ENCODE peak calls at places on chromosomes 1 and 21, in seven cellular contexts. F, G, P, K, Y, A and N are unnamed samples.
A peak's percentile ranks its signal among the peaks of the same experiment; 100 is the strongest.

GRCh38 chr1:52502789-52503188 is 50.1 kb downstream of the TUT4 start:
- DNase-seq in F (no peak), G (no peak), P (peak; percentile 2), K (no peak), Y (no peak), A (no peak), N (no peak)

GRCh38 chr1:246683521-246683920 is 40.7 kb upstream of the SCCPDH start:
- DNase-seq in F (no peak), G (no peak), P (no peak), K (no peak), Y (no peak), A (no peak), N (no peak)

GRCh38 chr1:205585835-205586785 is 45.7 kb downstream of the ELK4 start:
- DNase-seq in F (no peak), G (no peak), P (no peak), K (no peak), Y (no peak), A (no peak), N (no peak)

GRCh38 chr1:155192346-155193274 is 15.1 kb downstream of the THBS3 start:
- DNase-seq in F (peak; percentile 24), G (peak; percentile 51), P (no peak), K (no peak), Y (no peak), A (no peak), N (no peak)

GRCh38 chr1:14320518-14320917 is 278.0 kb upstream of the KAZN start:
- DNase-seq in F (no peak), G (no peak), P (peak; percentile 17), K (peak; percentile 9), Y (peak; percentile 78), A (no peak), N (peak; percentile 85)

GRCh38 chr1:186304982-186305949 is 69.8 kb downstream of the TPR start:
- DNase-seq in F (no peak), G (no peak), P (peak; percentile 56), K (no peak), Y (peak; percentile 33), A (no peak), N (peak; percentile 10)

GRCh38 chr1:177173976-177174375 is 3.2 kb downstream of the BRINP2 start:
- DNase-seq in F (no peak), G (no peak), P (no peak), K (no peak), Y (no peak), A (no peak), N (no peak)

GRCh38 chr1:13851726-13852125 is 151.7 kb downstream of the PRDM2 start:
- DNase-seq in F (no peak), G (no peak), P (no peak), K (no peak), Y (no peak), A (no peak), N (no peak)

GRCh38 chr1:99264201-99265021 is at the start of gene PLPPR4:
- DNase-seq in F (no peak), G (no peak), P (peak; percentile 36), K (no peak), Y (peak; percentile 11), A (no peak), N (no peak)

GRCh38 chr1:109397451-109398342 is at the start of gene SORT1:
- DNase-seq in F (peak; percentile 31), G (peak; percentile 75), P (peak; percentile 76), K (peak; percentile 58), Y (peak; percentile 84), A (peak; percentile 43), N (no peak)

GRCh38 chr1:6634278-6635052 is 9.8 kb downstream of the THAP3 start:
- DNase-seq in F (peak; percentile 43), G (no peak), P (peak; percentile 62), K (no peak), Y (peak; percentile 57), A (no peak), N (no peak)

GRCh38 chr1:27634166-27634981 is 611 bp downstream of the FGR start:
- DNase-seq in F (peak; percentile 37), G (no peak), P (no peak), K (no peak), Y (peak; percentile 14), A (no peak), N (no peak)

GRCh38 chr21:37631319-37632117 is 264.9 kb downstream of the DYRK1A start:
- DNase-seq in F (no peak), G (peak; percentile 45), P (peak; percentile 95), K (peak; percentile 18), Y (no peak), A (no peak), N (peak; percentile 89)

GRCh38 chr1:150567717-150568561 is 11.5 kb downstream of the MCL1 start:
- DNase-seq in F (peak; percentile 58), G (peak; percentile 98), P (peak; percentile 99), K (peak; percentile 97), Y (peak; percentile 99), A (peak; percentile 87), N (peak; percentile 96)
- TF ChIP-seq CTCF in F (no peak), G (no peak), P (no peak), K (no peak), Y (no peak), A (no peak), N (peak; percentile 29)

GRCh38 chr1:178513278-178513983 is 522 bp downstream of the TEX35 start:
- DNase-seq in F (no peak), G (no peak), P (peak; percentile 27), K (no peak), Y (peak; percentile 78), A (no peak), N (no peak)
- TF ChIP-seq CTCF in F (no peak), G (no peak), P (no peak), K (no peak), Y (no peak), A (no peak), N (peak; percentile 44)

GRCh38 chr1:10324627-10325026 is 74.2 kb upstream of the PGD start:
- DNase-seq in F (peak; percentile 6), G (no peak), P (no peak), K (no peak), Y (no peak), A (no peak), N (no peak)

GRCh38 chr1:10325521-10325920 is 73.3 kb upstream of the PGD start:
- DNase-seq in F (no peak), G (no peak), P (no peak), K (no peak), Y (no peak), A (no peak), N (no peak)

GRCh38 chr1:10319750-10320149 is 79.1 kb upstream of the PGD start:
- DNase-seq in F (no peak), G (no peak), P (no peak), K (no peak), Y (no peak), A (no peak), N (no peak)

GRCh38 chr1:10320336-10320735 is 78.5 kb upstream of the PGD start:
- DNase-seq in F (no peak), G (no peak), P (no peak), K (no peak), Y (no peak), A (no peak), N (no peak)

GRCh38 chr1:10322821-10323220 is 76.0 kb upstream of the PGD start:
- DNase-seq in F (no peak), G (no peak), P (no peak), K (no peak), Y (no peak), A (no peak), N (no peak)
- TF ChIP-seq CTCF in F (no peak), G (no peak), P (no peak), K (no peak), Y (no peak), A (no peak), N (no peak)

DNA sequence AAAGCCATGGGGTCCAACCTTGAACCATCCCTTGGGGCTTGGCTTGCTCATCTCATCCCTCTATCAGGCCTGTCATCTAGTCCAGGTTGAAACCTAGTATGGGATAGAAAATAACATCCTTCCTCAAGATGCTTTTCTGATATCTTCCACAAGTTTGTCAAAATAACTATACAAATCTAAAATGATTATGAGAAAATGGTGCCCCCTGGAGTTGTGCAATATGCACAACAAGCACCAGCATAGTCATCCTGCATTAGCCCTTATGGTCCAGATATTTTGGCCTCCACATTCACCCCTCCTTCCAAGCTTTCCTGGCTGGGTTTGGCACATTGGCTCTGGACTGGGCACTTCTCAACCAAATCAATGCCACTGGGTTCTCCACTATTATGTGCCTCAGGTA is 101.2 kb downstream of the TBX19 start:
- DNase-seq in F (no peak), G (no peak), P (no peak), K (no peak), Y (no peak), A (no peak), N (no peak)
- TF ChIP-seq CTCF in F (no peak), G (no peak), P (no peak), K (no peak), Y (no peak), A (no peak), N (peak; percentile 23)

DNA sequence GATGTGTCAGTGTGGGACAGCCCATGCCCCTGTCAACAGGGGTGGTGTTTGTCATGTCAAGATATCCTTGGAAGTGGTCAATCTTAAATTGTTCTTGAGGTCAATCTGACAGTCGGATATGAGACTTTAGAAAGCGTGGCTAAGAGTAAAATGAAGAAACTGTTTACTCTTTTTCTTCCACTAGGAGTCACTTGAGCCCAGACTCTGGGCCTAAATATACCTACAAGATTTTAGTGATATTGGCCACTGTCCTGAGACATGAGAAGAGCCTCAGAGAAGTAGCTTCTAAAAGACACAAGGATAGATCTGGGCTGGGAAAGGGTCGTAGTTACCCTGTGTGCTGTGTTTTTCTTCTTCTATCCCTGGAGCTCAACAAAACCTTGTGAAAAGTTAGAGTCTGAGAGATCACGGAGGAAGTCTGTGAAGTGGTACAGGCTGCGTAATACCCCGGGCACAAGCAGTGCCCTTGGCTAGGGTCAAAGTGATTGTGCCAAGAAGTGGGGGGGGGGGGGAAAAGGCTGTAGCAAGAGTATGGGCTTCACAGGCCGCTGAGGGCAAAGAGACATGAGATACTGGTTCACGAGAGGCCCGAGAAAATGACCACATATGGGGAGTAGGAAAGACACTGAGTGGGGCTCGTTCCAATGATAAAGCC is 355.2 kb upstream of the GREM2 start:
- DNase-seq in F (no peak), G (no peak), P (no peak), K (no peak), Y (no peak), A (no peak), N (no peak)
- TF ChIP-seq CTCF in F (no peak), G (no peak), P (no peak), K (peak; percentile 17), Y (peak; percentile 39), A (peak; percentile 22), N (no peak)

GRCh38 chr1:204072951-204073836 is at the start of gene SOX13:
- DNase-seq in F (no peak), G (peak; percentile 63), P (peak; percentile 91), K (peak; percentile 54), Y (peak; percentile 94), A (no peak), N (peak; percentile 85)
- TF ChIP-seq CTCF in F (no peak), G (peak; percentile 48), P (peak; percentile 23), K (peak; percentile 34), Y (peak; percentile 38), A (no peak), N (peak; percentile 48)

DNA sequence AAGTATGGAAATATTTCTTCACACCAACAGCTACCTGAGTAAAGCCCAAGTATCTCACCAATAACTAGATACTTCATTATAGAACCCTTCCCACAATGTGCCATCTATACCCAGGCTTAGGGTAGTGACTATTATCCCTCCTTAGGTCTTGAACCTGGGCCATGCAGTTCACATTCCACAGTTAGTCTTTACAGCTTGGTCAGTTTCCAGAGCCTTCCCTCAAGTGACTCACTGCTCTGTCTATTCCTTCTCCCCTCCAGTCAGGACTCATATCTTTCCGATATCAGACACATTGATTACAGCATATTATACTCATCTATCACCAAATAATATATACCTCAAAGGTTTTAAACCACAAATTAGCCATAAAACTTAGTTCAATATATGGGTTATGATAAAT is 23.6 kb downstream of the VAMP4 start:
- DNase-seq in F (no peak), G (no peak), P (no peak), K (no peak), Y (no peak), A (no peak), N (peak; percentile 4)
- TF ChIP-seq CTCF in F (no peak), G (no peak), P (no peak), K (no peak), Y (no peak), A (no peak), N (no peak)